ENCODE peak calls at places on chromosomes 4 and X, in four cellular contexts. One of them, this sample, is unnamed.

GRCh38 chrX:10482262-10482661 is 138.1 kb downstream of the MID1 start:
- DNase-seq in WTC11: no peak
- DNase-seq in K562: no peak
- DNase-seq in HepG2: no peak
- DNase-seq in this sample: no peak

GRCh38 chr4:142297313-142297712 is 548.8 kb downstream of the INPP4B start:
- DNase-seq in HepG2: no peak
- DNase-seq in K562: no peak
- DNase-seq in WTC11: no peak
- DNase-seq in this sample: no peak

GRCh38 chrX:115549008-115549407 is 12.0 kb upstream of the PLS3 start:
- DNase-seq in K562: no peak
- DNase-seq in HepG2: no peak
- DNase-seq in WTC11: no peak
- DNase-seq in this sample: no peak

GRCh38 chr4:7192252-7193039 is at the start of gene SORCS2:
- DNase-seq in HepG2: peak; percentile 12
- DNase-seq in WTC11: peak; percentile 72
- DNase-seq in K562: peak; percentile 84
- DNase-seq in this sample: peak; percentile 46

GRCh38 chr4:165440415-165440882 is 61.6 kb downstream of the CPE start:
- DNase-seq in WTC11: no peak
- DNase-seq in K562: no peak
- DNase-seq in HepG2: peak; percentile 23
- DNase-seq in this sample: peak; percentile 4

GRCh38 chr4:818106-818921 is 7.6 kb downstream of the CPLX1 start:
- DNase-seq in WTC11: no peak
- DNase-seq in HepG2: no peak
- DNase-seq in K562: no peak
- DNase-seq in this sample: no peak

GRCh38 chrX:15855562-15856256 is 1.1 kb upstream of the AP1S2 start:
- DNase-seq in K562: peak; percentile 9
- DNase-seq in HepG2: no peak
- DNase-seq in WTC11: no peak
- DNase-seq in this sample: no peak

GRCh38 chr4:40856836-40857362 is 107.1 kb downstream of the NSUN7 start:
- DNase-seq in HepG2: no peak
- DNase-seq in K562: peak; percentile 86
- DNase-seq in WTC11: peak; percentile 87
- DNase-seq in this sample: peak; percentile 55

GRCh38 chr4:44651425-44651824 is at the start of gene YIPF7:
- DNase-seq in WTC11: no peak
- DNase-seq in K562: no peak
- DNase-seq in HepG2: no peak
- DNase-seq in this sample: no peak

GRCh38 chr4:44652002-44652401 is 577 bp upstream of the YIPF7 start:
- DNase-seq in WTC11: no peak
- DNase-seq in HepG2: no peak
- DNase-seq in K562: no peak
- DNase-seq in this sample: no peak

GRCh38 chr4:44646151-44646550 is 5.3 kb downstream of the YIPF7 start:
- DNase-seq in WTC11: no peak
- DNase-seq in HepG2: no peak
- DNase-seq in K562: no peak
- DNase-seq in this sample: no peak
- TF ChIP-seq MAX in WTC11: no peak
- TF ChIP-seq MAX in HepG2: no peak
- TF ChIP-seq MAX in K562: no peak
- TF ChIP-seq MAX in this sample: no peak

DNA sequence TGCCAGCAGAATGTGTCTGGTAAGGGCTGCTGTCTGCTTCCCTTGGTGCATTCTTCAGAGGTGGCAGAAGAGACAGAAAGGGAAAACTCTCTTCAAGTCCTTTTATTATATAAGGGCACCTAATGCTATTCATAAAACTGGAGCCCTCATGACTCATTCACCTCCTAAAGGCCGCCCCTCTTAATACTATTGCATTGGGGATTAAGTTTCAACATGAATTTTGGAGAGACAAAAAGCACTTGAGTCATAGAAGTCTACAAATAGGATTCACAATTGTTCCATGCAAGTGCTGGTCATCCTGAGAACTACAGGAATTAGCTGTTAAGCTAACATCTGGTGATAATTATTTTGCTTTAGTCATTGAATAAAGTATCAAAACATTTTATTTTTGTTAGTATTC is 349.5 kb downstream of the HS3ST1 start:
- DNase-seq in HepG2: no peak
- DNase-seq in WTC11: no peak
- DNase-seq in K562: no peak
- DNase-seq in this sample: no peak
- TF ChIP-seq NR3C1 in HepG2: no peak
- TF ChIP-seq NR3C1 in WTC11: no peak
- TF ChIP-seq NR3C1 in K562: no peak
- TF ChIP-seq NR3C1 in this sample: no peak

DNA sequence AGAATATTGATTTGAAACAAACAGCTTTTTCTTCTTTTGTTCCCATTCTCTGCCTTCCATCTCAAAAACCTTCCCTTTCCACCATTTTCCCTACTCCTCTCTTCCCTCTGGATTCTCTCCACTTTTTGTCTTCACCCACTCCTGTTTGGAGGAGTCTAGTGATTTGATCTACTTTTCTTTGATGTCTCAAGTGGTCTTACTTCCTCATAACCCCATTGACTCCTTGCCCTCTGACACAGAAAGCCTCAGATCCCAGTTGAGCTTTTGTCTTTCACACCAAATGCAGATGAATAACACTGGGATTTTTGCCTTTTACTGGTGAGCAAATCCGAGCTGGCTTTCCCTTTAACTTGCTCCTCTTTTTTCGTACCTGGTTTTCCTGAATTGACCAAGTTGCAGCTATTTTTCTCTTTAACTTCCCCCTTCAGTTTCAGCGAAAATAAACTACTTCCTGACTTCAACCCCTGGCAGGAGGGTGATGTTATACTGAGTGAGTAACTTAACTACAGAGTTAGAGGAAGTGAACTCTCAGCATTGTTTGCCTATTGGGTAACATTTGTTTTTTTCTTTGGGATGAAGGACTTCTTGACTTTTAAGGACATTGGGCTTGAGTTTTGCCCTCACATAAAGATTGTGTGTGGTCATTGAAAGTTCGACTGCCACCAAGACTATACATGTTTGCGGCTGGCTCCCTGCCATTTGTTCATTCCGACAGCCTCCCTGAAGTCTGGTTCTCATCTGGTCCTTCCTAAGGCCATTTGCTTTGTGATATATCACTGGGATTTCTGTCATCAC is 392.8 kb upstream of the NR3C2 start:
- DNase-seq in WTC11: no peak
- DNase-seq in HepG2: no peak
- DNase-seq in K562: no peak
- DNase-seq in this sample: no peak
- TF ChIP-seq MAX in WTC11: no peak
- TF ChIP-seq MAX in HepG2: no peak
- TF ChIP-seq MAX in K562: no peak
- TF ChIP-seq MAX in this sample: no peak

DNA sequence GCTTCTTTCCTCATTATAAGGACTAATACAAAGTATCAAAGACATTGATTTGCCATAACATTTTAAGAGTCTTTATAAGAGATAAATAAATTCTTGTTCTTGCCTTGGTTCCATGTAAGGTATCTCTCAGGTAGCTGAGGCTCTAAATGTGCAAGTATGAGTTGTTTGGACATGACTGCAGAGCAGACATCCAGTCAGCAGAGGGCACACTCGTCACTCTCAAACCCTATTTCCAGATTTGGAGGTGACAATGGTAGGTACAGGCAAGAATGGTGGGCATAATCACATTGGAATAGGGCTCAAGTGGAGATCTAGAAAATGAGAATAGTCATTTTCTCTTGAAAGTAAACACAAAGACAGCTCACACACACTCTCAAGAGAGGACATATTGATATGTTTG is 133.3 kb upstream of the ZIC3 start:
- DNase-seq in HepG2: peak; percentile 0
- DNase-seq in WTC11: peak; percentile 52
- DNase-seq in K562: peak; percentile 31
- DNase-seq in this sample: peak; percentile 25
- TF ChIP-seq NR3C1 in HepG2: no peak
- TF ChIP-seq NR3C1 in WTC11: no peak
- TF ChIP-seq NR3C1 in K562: no peak
- TF ChIP-seq NR3C1 in this sample: no peak

GRCh38 chr4:176270669-176271068 is 1.6 kb upstream of the ASB5 start:
- DNase-seq in HepG2: peak; percentile 20
- DNase-seq in K562: no peak
- DNase-seq in WTC11: no peak
- DNase-seq in this sample: peak; percentile 86
- TF ChIP-seq MAX in HepG2: no peak
- TF ChIP-seq MAX in K562: no peak
- TF ChIP-seq MAX in WTC11: no peak
- TF ChIP-seq MAX in this sample: peak; percentile 48

GRCh38 chrX:633655-634305 is 3.2 kb downstream of the SHOX start:
- DNase-seq in WTC11: no peak
- DNase-seq in K562: no peak
- DNase-seq in HepG2: no peak
- DNase-seq in this sample: no peak
- TF ChIP-seq NR3C1 in WTC11: no peak
- TF ChIP-seq NR3C1 in K562: no peak
- TF ChIP-seq NR3C1 in HepG2: no peak
- TF ChIP-seq NR3C1 in this sample: no peak

DNA sequence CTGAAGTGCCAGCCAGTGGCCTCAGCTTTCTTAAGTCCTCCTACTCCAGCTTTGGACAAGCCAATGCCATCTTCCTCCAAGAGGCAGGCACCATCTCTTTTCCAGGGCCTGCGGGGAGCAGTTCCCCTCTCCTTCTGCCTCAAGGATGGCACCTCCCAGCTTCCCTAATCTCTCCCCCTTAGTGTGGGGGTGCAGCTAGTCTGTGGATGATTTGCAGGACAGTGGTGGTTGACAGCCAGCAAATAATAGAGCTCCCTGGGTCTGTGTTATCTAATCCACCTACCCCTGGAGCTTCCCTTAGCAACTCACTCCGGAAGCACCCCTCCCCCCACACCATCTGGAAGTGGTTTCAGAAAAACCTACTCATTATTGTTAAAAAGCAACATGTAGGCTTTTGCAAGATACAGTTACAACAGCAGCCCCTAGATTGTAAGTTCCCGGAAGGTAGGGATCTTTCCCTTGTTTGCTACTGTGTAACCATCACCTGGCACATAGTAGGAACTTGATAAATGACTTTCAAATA is 247.1 kb downstream of the BCOR start:
- DNase-seq in WTC11: peak; percentile 11
- DNase-seq in K562: peak; percentile 75
- DNase-seq in HepG2: no peak
- DNase-seq in this sample: no peak
- TF ChIP-seq MAX in WTC11: no peak
- TF ChIP-seq MAX in K562: no peak
- TF ChIP-seq MAX in HepG2: no peak
- TF ChIP-seq MAX in this sample: no peak

GRCh38 chr4:39539026-39539690 is 11.9 kb upstream of the UGDH start:
- DNase-seq in K562: no peak
- DNase-seq in WTC11: no peak
- DNase-seq in HepG2: no peak
- DNase-seq in this sample: no peak
- TF ChIP-seq NR3C1 in K562: no peak
- TF ChIP-seq NR3C1 in WTC11: no peak
- TF ChIP-seq NR3C1 in HepG2: no peak
- TF ChIP-seq NR3C1 in this sample: no peak

GRCh38 chr4:6160536-6160935 is 39.8 kb downstream of the JAKMIP1 start:
- DNase-seq in HepG2: no peak
- DNase-seq in K562: no peak
- DNase-seq in WTC11: no peak
- DNase-seq in this sample: no peak
- TF ChIP-seq MAX in HepG2: no peak
- TF ChIP-seq MAX in K562: no peak
- TF ChIP-seq MAX in WTC11: no peak
- TF ChIP-seq MAX in this sample: no peak

GRCh38 chr4:98867648-98868047 is 61.3 kb downstream of the EIF4E start:
- DNase-seq in HepG2: no peak
- DNase-seq in K562: no peak
- DNase-seq in WTC11: no peak
- DNase-seq in this sample: no peak

GRCh38 chr4:98873059-98873458 is 55.9 kb downstream of the EIF4E start:
- DNase-seq in HepG2: no peak
- DNase-seq in WTC11: no peak
- DNase-seq in K562: no peak
- DNase-seq in this sample: no peak
- TF ChIP-seq NR3C1 in HepG2: no peak
- TF ChIP-seq NR3C1 in WTC11: no peak
- TF ChIP-seq NR3C1 in K562: no peak
- TF ChIP-seq NR3C1 in this sample: no peak